ENCODE peak calls at places on chromosomes 7 and 10, in four cellular contexts. X, Z, E and T are unnamed samples.

GRCh38 chr10:123380491-123381085 is 226.4 kb downstream of the BUB3 start:
- DNase-seq in E (no peak), X (peak), Z (no peak), T (peak)

GRCh38 chr7:42550706-42551470 is 313.9 kb upstream of the GLI3 start:
- DNase-seq in X (peak), Z (no peak), E (no peak), T (peak)

GRCh38 chr7:1513657-1514095 is 9.5 kb upstream of the INTS1 start:
- DNase-seq in X (no peak), Z (no peak), E (no peak), T (peak)

GRCh38 chr10:86301431-86301830 is 65.2 kb downstream of the GRID1 start:
- DNase-seq in X (no peak), Z (no peak), E (no peak), T (no peak)

GRCh38 chr10:67788028-67788886 is 49.7 kb downstream of the DNAJC12 start:
- DNase-seq in X (peak), Z (no peak), E (peak), T (peak)

GRCh38 chr7:123209786-123210185 is 10.0 kb upstream of the SLC13A1 start:
- DNase-seq in E (no peak), X (no peak), Z (no peak), T (no peak)

GRCh38 chr7:135597926-135598305 is 40.2 kb downstream of the NUP205 start:
- DNase-seq in Z (no peak), X (no peak), E (no peak), T (peak)

GRCh38 chr10:20406607-20407188 is 490.4 kb downstream of the NEBL start:
- DNase-seq in X (peak), Z (no peak), E (no peak), T (no peak)

GRCh38 chr10:48542471-48543210 is 62.2 kb downstream of the ARHGAP22 start:
- DNase-seq in E (no peak), X (no peak), Z (no peak), T (no peak)

GRCh38 chr10:97321032-97321806 is 2.1 kb downstream of the FRAT1 start:
- DNase-seq in X (no peak), Z (no peak), E (no peak), T (no peak)

GRCh38 chr7:157297071-157297638 is 39.6 kb upstream of the DNAJB6 start:
- DNase-seq in E (no peak), Z (no peak), X (no peak), T (no peak)

GRCh38 chr7:22979861-22980260 is 34.1 kb downstream of the HYCC1 start:
- DNase-seq in Z (no peak), E (no peak), X (no peak), T (peak)

GRCh38 chr7:105439174-105439893 is 50.6 kb upstream of the SRPK2 start:
- DNase-seq in Z (peak), E (no peak), X (peak), T (peak)

GRCh38 chr7:6251653-6252052 is 20.8 kb downstream of the CYTH3 start:
- DNase-seq in Z (no peak), X (no peak), E (no peak), T (peak)

GRCh38 chr10:97499561-97500296 is 1.0 kb downstream of the UBTD1 start:
- DNase-seq in X (peak), E (no peak), Z (peak), T (peak)

GRCh38 chr10:104080762-104081161 is 4.9 kb downstream of the COL17A1 start:
- DNase-seq in X (peak), Z (peak), E (peak), T (peak)

GRCh38 chr10:30893208-30893607 is 138.5 kb downstream of the ZNF438 start:
- DNase-seq in E (no peak), X (peak), Z (peak), T (peak)

GRCh38 chr10:25061711-25062455 is 45.5 kb downstream of the THNSL1 start:
- DNase-seq in E (no peak), Z (peak), X (no peak), T (peak)

GRCh38 chr10:119736220-119736619 is 10.4 kb downstream of the INPP5F start:
- DNase-seq in X (no peak), Z (no peak), E (no peak), T (no peak)

GRCh38 chr10:21993360-21994001 is 10.0 kb downstream of the DNAJC1 start:
- DNase-seq in X (peak), E (no peak), Z (peak), T (peak)

GRCh38 chr7:74567318-74567668 is 90.2 kb upstream of the GTF2I start:
- DNase-seq in X (no peak), E (no peak), Z (no peak), T (no peak)

GRCh38 chr10:16986406-16987128 is 143.0 kb downstream of the CUBN start:
- DNase-seq in X (peak), E (no peak), Z (peak), T (peak)

GRCh38 chr10:44386546-44387052 is 1.7 kb upstream of the CXCL12 start:
- DNase-seq in X (peak), Z (peak), E (peak), T (peak)

GRCh38 chr10:120415709-120416330 is 41.2 kb upstream of the PLPP4 start:
- DNase-seq in Z (peak), E (no peak), X (no peak), T (peak)

GRCh38 chr7:78690174-78690573 is 763.3 kb downstream of the MAGI2 start:
- DNase-seq in X (peak), E (no peak), Z (peak), T (peak)

GRCh38 chr7:92415225-92415624 is 32.1 kb upstream of the GATAD1 start:
- DNase-seq in X (no peak), E (no peak), Z (peak), T (no peak)

GRCh38 chr7:108348913-108349312 is 107.3 kb downstream of the NRCAM start:
- DNase-seq in X (peak), E (no peak), Z (peak), T (peak)

GRCh38 chr10:17617031-17617911 is at the start of gene HACD1:
- DNase-seq in X (peak), Z (peak), E (peak), T (peak)

GRCh38 chr7:123819001-123819400 is 26.0 kb upstream of the HYAL4 start:
- DNase-seq in Z (no peak), X (no peak), E (no peak), T (no peak)

GRCh38 chr10:60299390-60299778 is 90.3 kb downstream of the ANK3 start:
- DNase-seq in Z (no peak), X (no peak), E (no peak), T (no peak)

GRCh38 chr10:4867520-4868356 is 41.7 kb downstream of the AKR1E2 start:
- DNase-seq in E (no peak), Z (peak), X (no peak), T (peak)

GRCh38 chr10:4868357-4868657 is 42.3 kb downstream of the AKR1E2 start:
- DNase-seq in Z (no peak), E (no peak), X (no peak), T (no peak)

GRCh38 chr10:4867109-4867519 is 41.1 kb downstream of the AKR1E2 start:
- DNase-seq in X (no peak), E (no peak), Z (no peak), T (no peak)

GRCh38 chr10:4865945-4866661 is 40.1 kb downstream of the AKR1E2 start:
- DNase-seq in X (no peak), E (no peak), Z (no peak), T (peak)
- H2AFZ ChIP-seq in X (no peak), E (no peak), Z (no peak), T (no peak)

GRCh38 chr7:142401951-142402350 is 144.1 kb upstream of the PRSS58 start:
- DNase-seq in X (no peak), Z (no peak), E (no peak), T (peak)
- H2AFZ ChIP-seq in X (no peak), Z (no peak), E (no peak), T (no peak)

DNA sequence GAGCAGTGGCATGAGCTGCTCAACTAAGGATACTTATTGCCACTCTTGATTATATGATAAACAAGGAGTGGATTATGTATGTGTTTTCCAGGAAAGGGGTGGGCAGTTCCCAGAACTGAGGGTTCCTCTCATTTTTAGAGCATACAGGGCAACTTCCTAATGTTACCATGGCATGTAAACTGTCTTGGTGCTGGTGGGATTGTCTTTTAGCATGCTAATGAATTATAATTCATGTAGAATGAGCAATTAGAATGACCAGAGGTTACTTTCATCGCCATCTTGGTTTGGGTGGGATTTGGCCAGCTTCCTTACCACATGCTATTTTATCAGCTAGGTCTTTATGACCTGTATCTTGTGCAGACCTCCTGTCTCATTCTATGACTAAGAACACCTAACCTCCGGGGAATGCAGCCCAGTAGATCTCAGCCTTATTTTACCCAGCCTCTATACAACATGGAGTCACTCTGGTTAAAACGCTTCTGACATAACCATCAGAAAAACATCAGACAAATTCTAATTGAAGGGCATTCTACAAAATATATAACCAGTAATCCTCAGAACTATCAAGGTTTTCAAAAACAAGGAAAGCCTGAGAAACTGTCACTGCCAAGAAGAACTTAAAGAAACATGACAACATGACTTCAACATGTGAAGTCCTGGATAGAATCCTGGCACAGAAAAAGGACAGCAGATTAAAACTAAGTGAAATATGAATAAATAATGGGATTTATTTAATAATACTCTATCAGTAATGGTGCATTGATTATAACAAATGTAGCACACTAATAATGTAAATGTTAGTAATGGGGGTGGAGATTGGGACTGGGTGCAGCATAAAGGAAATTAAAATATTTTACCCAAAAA is 365.0 kb downstream of the SEMA3D start:
- DNase-seq in X (no peak), E (no peak), Z (no peak), T (no peak)
- H2AFZ ChIP-seq in X (no peak), E (no peak), Z (no peak), T (no peak)

GRCh38 chr7:139111147-139111546 is 1.6 kb upstream of the ZC3HAV1 start:
- DNase-seq in Z (no peak), E (no peak), X (no peak), T (no peak)
- H2AFZ ChIP-seq in Z (no peak), E (no peak), X (no peak), T (no peak)

GRCh38 chr7:48280100-48280499 is 108.8 kb downstream of the ABCA13 start:
- DNase-seq in E (no peak), Z (peak), X (peak), T (peak)
- H2AFZ ChIP-seq in E (no peak), Z (peak), X (peak), T (no peak)

GRCh38 chr7:11341285-11341944 is 367.7 kb downstream of the PHF14 start:
- DNase-seq in X (peak), E (no peak), Z (no peak), T (peak)
- H2AFZ ChIP-seq in X (no peak), E (peak), Z (no peak), T (peak)

DNA sequence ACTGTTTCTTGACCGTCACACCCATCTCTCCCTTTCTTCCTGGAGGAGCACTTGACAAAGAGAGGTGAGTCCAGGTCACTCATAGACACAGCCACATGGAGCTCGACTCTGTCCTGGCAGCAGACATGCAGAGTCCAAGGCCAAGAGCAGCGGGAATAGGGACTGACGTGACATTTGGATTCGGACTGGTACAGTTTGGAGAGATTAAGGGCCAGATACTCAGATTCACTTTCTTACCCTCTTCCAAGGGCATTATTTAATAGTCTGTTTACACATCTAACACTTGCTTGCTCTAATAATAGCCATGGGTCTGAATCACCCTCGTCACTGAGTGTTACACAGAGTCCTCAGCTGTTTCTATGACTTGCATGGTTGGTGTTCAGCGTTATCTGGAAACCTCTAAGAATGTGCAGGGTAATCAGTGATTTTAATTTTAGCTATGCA is 39.2 kb upstream of the OTUD1 start:
- DNase-seq in E (no peak), Z (peak), X (peak), T (peak)
- H2AFZ ChIP-seq in E (no peak), Z (peak), X (no peak), T (no peak)